ENCODE peak calls at places on chromosomes 4 and X, in seven cellular contexts. One of them, this sample, is unnamed.

GRCh38 chr4:106096454-106096853 is 201.2 kb downstream of the NPNT start:
- DNase-seq in activated CD4-positive, alpha-beta memory T cell treated with anti-CD3 and anti-CD28 coated beads for 36 hours: no peak
- DNase-seq in activated CD4-positive, alpha-beta T cell treated with anti-CD3 and anti-CD28 coated beads, Interleukin-2, amount 10 ng/mL, durations not matched to agents 7 days and 5 days: no peak
- DNase-seq in KBM-7: no peak
- DNase-seq in stimulated activated CD4-positive, alpha-beta T cell treated with anti-CD3 and anti-CD28 coated beads, Interleukin-2, amount 100 ng/mL, for 48 hours: no peak
- DNase-seq in C1 segment of cervical spinal cord: no peak
- DNase-seq in WERI-Rb-1: no peak
- DNase-seq in this sample: no peak

GRCh38 chr4:20192754-20193521 is 58.8 kb upstream of the SLIT2 start:
- DNase-seq in activated CD4-positive, alpha-beta memory T cell treated with anti-CD3 and anti-CD28 coated beads for 36 hours: no peak
- DNase-seq in activated CD4-positive, alpha-beta T cell treated with anti-CD3 and anti-CD28 coated beads, Interleukin-2, amount 10 ng/mL, durations not matched to agents 7 days and 5 days: no peak
- DNase-seq in KBM-7: no peak
- DNase-seq in stimulated activated CD4-positive, alpha-beta T cell treated with anti-CD3 and anti-CD28 coated beads, Interleukin-2, amount 100 ng/mL, for 48 hours: no peak
- DNase-seq in C1 segment of cervical spinal cord: no peak
- DNase-seq in WERI-Rb-1: no peak
- DNase-seq in this sample: no peak

GRCh38 chr4:80173387-80173786 is 23.9 kb upstream of the PRDM8 start:
- DNase-seq in activated CD4-positive, alpha-beta memory T cell treated with anti-CD3 and anti-CD28 coated beads for 36 hours: peak
- DNase-seq in activated CD4-positive, alpha-beta T cell treated with anti-CD3 and anti-CD28 coated beads, Interleukin-2, amount 10 ng/mL, durations not matched to agents 7 days and 5 days: peak
- DNase-seq in KBM-7: peak
- DNase-seq in stimulated activated CD4-positive, alpha-beta T cell treated with anti-CD3 and anti-CD28 coated beads, Interleukin-2, amount 100 ng/mL, for 48 hours: no peak
- DNase-seq in C1 segment of cervical spinal cord: no peak
- DNase-seq in WERI-Rb-1: no peak
- DNase-seq in this sample: no peak

GRCh38 chrX:43970528-43970927 is 2.7 kb downstream of the NDP start:
- DNase-seq in activated CD4-positive, alpha-beta memory T cell treated with anti-CD3 and anti-CD28 coated beads for 36 hours: no peak
- DNase-seq in activated CD4-positive, alpha-beta T cell treated with anti-CD3 and anti-CD28 coated beads, Interleukin-2, amount 10 ng/mL, durations not matched to agents 7 days and 5 days: no peak
- DNase-seq in KBM-7: no peak
- DNase-seq in stimulated activated CD4-positive, alpha-beta T cell treated with anti-CD3 and anti-CD28 coated beads, Interleukin-2, amount 100 ng/mL, for 48 hours: no peak
- DNase-seq in C1 segment of cervical spinal cord: no peak
- DNase-seq in WERI-Rb-1: no peak
- DNase-seq in this sample: no peak

GRCh38 chrX:53831662-53832635 is 145.4 kb upstream of the HUWE1 start:
- DNase-seq in activated CD4-positive, alpha-beta memory T cell treated with anti-CD3 and anti-CD28 coated beads for 36 hours: peak
- DNase-seq in activated CD4-positive, alpha-beta T cell treated with anti-CD3 and anti-CD28 coated beads, Interleukin-2, amount 10 ng/mL, durations not matched to agents 7 days and 5 days: peak
- DNase-seq in KBM-7: peak
- DNase-seq in stimulated activated CD4-positive, alpha-beta T cell treated with anti-CD3 and anti-CD28 coated beads, Interleukin-2, amount 100 ng/mL, for 48 hours: peak
- DNase-seq in C1 segment of cervical spinal cord: no peak
- DNase-seq in WERI-Rb-1: peak
- DNase-seq in this sample: peak

GRCh38 chr4:151690884-151691283 is 69.9 kb downstream of the GATB start:
- DNase-seq in activated CD4-positive, alpha-beta memory T cell treated with anti-CD3 and anti-CD28 coated beads for 36 hours: no peak
- DNase-seq in activated CD4-positive, alpha-beta T cell treated with anti-CD3 and anti-CD28 coated beads, Interleukin-2, amount 10 ng/mL, durations not matched to agents 7 days and 5 days: no peak
- DNase-seq in KBM-7: no peak
- DNase-seq in stimulated activated CD4-positive, alpha-beta T cell treated with anti-CD3 and anti-CD28 coated beads, Interleukin-2, amount 100 ng/mL, for 48 hours: no peak
- DNase-seq in C1 segment of cervical spinal cord: no peak
- DNase-seq in WERI-Rb-1: no peak
- DNase-seq in this sample: no peak

GRCh38 chr4:80610845-80611244 is 275.3 kb downstream of the CFAP299 start:
- DNase-seq in activated CD4-positive, alpha-beta memory T cell treated with anti-CD3 and anti-CD28 coated beads for 36 hours: no peak
- DNase-seq in activated CD4-positive, alpha-beta T cell treated with anti-CD3 and anti-CD28 coated beads, Interleukin-2, amount 10 ng/mL, durations not matched to agents 7 days and 5 days: no peak
- DNase-seq in KBM-7: no peak
- DNase-seq in stimulated activated CD4-positive, alpha-beta T cell treated with anti-CD3 and anti-CD28 coated beads, Interleukin-2, amount 100 ng/mL, for 48 hours: no peak
- DNase-seq in C1 segment of cervical spinal cord: no peak
- DNase-seq in WERI-Rb-1: no peak
- DNase-seq in this sample: peak

GRCh38 chr4:47239649-47240048 is 208.3 kb downstream of the GABRB1 start:
- DNase-seq in activated CD4-positive, alpha-beta memory T cell treated with anti-CD3 and anti-CD28 coated beads for 36 hours: no peak
- DNase-seq in activated CD4-positive, alpha-beta T cell treated with anti-CD3 and anti-CD28 coated beads, Interleukin-2, amount 10 ng/mL, durations not matched to agents 7 days and 5 days: no peak
- DNase-seq in KBM-7: no peak
- DNase-seq in stimulated activated CD4-positive, alpha-beta T cell treated with anti-CD3 and anti-CD28 coated beads, Interleukin-2, amount 100 ng/mL, for 48 hours: no peak
- DNase-seq in C1 segment of cervical spinal cord: no peak
- DNase-seq in WERI-Rb-1: no peak
- DNase-seq in this sample: no peak

GRCh38 chr4:47669946-47670345 is 167.9 kb downstream of the CORIN start:
- DNase-seq in activated CD4-positive, alpha-beta memory T cell treated with anti-CD3 and anti-CD28 coated beads for 36 hours: no peak
- DNase-seq in activated CD4-positive, alpha-beta T cell treated with anti-CD3 and anti-CD28 coated beads, Interleukin-2, amount 10 ng/mL, durations not matched to agents 7 days and 5 days: no peak
- DNase-seq in KBM-7: no peak
- DNase-seq in stimulated activated CD4-positive, alpha-beta T cell treated with anti-CD3 and anti-CD28 coated beads, Interleukin-2, amount 100 ng/mL, for 48 hours: no peak
- DNase-seq in C1 segment of cervical spinal cord: no peak
- DNase-seq in WERI-Rb-1: no peak
- DNase-seq in this sample: no peak

GRCh38 chr4:15088394-15089041 is 86.2 kb downstream of the CPEB2 start:
- DNase-seq in activated CD4-positive, alpha-beta memory T cell treated with anti-CD3 and anti-CD28 coated beads for 36 hours: no peak
- DNase-seq in activated CD4-positive, alpha-beta T cell treated with anti-CD3 and anti-CD28 coated beads, Interleukin-2, amount 10 ng/mL, durations not matched to agents 7 days and 5 days: no peak
- DNase-seq in KBM-7: no peak
- DNase-seq in stimulated activated CD4-positive, alpha-beta T cell treated with anti-CD3 and anti-CD28 coated beads, Interleukin-2, amount 100 ng/mL, for 48 hours: no peak
- DNase-seq in C1 segment of cervical spinal cord: no peak
- DNase-seq in WERI-Rb-1: no peak
- DNase-seq in this sample: no peak

GRCh38 chrX:120262781-120263719 is 12.4 kb downstream of the ZBTB33 start:
- DNase-seq in activated CD4-positive, alpha-beta memory T cell treated with anti-CD3 and anti-CD28 coated beads for 36 hours: no peak
- DNase-seq in activated CD4-positive, alpha-beta T cell treated with anti-CD3 and anti-CD28 coated beads, Interleukin-2, amount 10 ng/mL, durations not matched to agents 7 days and 5 days: no peak
- DNase-seq in KBM-7: peak
- DNase-seq in stimulated activated CD4-positive, alpha-beta T cell treated with anti-CD3 and anti-CD28 coated beads, Interleukin-2, amount 100 ng/mL, for 48 hours: no peak
- DNase-seq in C1 segment of cervical spinal cord: peak
- DNase-seq in WERI-Rb-1: no peak
- DNase-seq in this sample: peak

GRCh38 chr4:147899512-147899911 is 167.6 kb downstream of the ARHGAP10 start:
- DNase-seq in activated CD4-positive, alpha-beta memory T cell treated with anti-CD3 and anti-CD28 coated beads for 36 hours: no peak
- DNase-seq in activated CD4-positive, alpha-beta T cell treated with anti-CD3 and anti-CD28 coated beads, Interleukin-2, amount 10 ng/mL, durations not matched to agents 7 days and 5 days: no peak
- DNase-seq in KBM-7: no peak
- DNase-seq in stimulated activated CD4-positive, alpha-beta T cell treated with anti-CD3 and anti-CD28 coated beads, Interleukin-2, amount 100 ng/mL, for 48 hours: no peak
- DNase-seq in C1 segment of cervical spinal cord: no peak
- DNase-seq in WERI-Rb-1: no peak
- DNase-seq in this sample: no peak

GRCh38 chrX:98459669-98460068 is 1576.0 kb downstream of the RPA4 start:
- DNase-seq in activated CD4-positive, alpha-beta memory T cell treated with anti-CD3 and anti-CD28 coated beads for 36 hours: no peak
- DNase-seq in activated CD4-positive, alpha-beta T cell treated with anti-CD3 and anti-CD28 coated beads, Interleukin-2, amount 10 ng/mL, durations not matched to agents 7 days and 5 days: no peak
- DNase-seq in KBM-7: no peak
- DNase-seq in stimulated activated CD4-positive, alpha-beta T cell treated with anti-CD3 and anti-CD28 coated beads, Interleukin-2, amount 100 ng/mL, for 48 hours: no peak
- DNase-seq in C1 segment of cervical spinal cord: no peak
- DNase-seq in WERI-Rb-1: no peak
- DNase-seq in this sample: no peak

GRCh38 chr4:153013202-153013988 is 77.3 kb downstream of the FHDC1 start:
- DNase-seq in activated CD4-positive, alpha-beta memory T cell treated with anti-CD3 and anti-CD28 coated beads for 36 hours: no peak
- DNase-seq in activated CD4-positive, alpha-beta T cell treated with anti-CD3 and anti-CD28 coated beads, Interleukin-2, amount 10 ng/mL, durations not matched to agents 7 days and 5 days: no peak
- DNase-seq in KBM-7: no peak
- DNase-seq in stimulated activated CD4-positive, alpha-beta T cell treated with anti-CD3 and anti-CD28 coated beads, Interleukin-2, amount 100 ng/mL, for 48 hours: no peak
- DNase-seq in C1 segment of cervical spinal cord: no peak
- DNase-seq in WERI-Rb-1: no peak
- DNase-seq in this sample: no peak

GRCh38 chrX:129945131-129945530 is 37.3 kb upstream of the BCORL1 start:
- DNase-seq in activated CD4-positive, alpha-beta memory T cell treated with anti-CD3 and anti-CD28 coated beads for 36 hours: no peak
- DNase-seq in activated CD4-positive, alpha-beta T cell treated with anti-CD3 and anti-CD28 coated beads, Interleukin-2, amount 10 ng/mL, durations not matched to agents 7 days and 5 days: no peak
- DNase-seq in KBM-7: no peak
- DNase-seq in stimulated activated CD4-positive, alpha-beta T cell treated with anti-CD3 and anti-CD28 coated beads, Interleukin-2, amount 100 ng/mL, for 48 hours: no peak
- DNase-seq in C1 segment of cervical spinal cord: no peak
- DNase-seq in WERI-Rb-1: no peak
- DNase-seq in this sample: no peak

GRCh38 chr4:2755821-2756690 is at the start of gene TNIP2:
- DNase-seq in activated CD4-positive, alpha-beta memory T cell treated with anti-CD3 and anti-CD28 coated beads for 36 hours: peak
- DNase-seq in activated CD4-positive, alpha-beta T cell treated with anti-CD3 and anti-CD28 coated beads, Interleukin-2, amount 10 ng/mL, durations not matched to agents 7 days and 5 days: peak
- DNase-seq in KBM-7: peak
- DNase-seq in stimulated activated CD4-positive, alpha-beta T cell treated with anti-CD3 and anti-CD28 coated beads, Interleukin-2, amount 100 ng/mL, for 48 hours: peak
- DNase-seq in C1 segment of cervical spinal cord: peak
- DNase-seq in WERI-Rb-1: peak
- DNase-seq in this sample: peak

GRCh38 chrX:100695302-100695701 is 36.6 kb downstream of the SYTL4 start:
- DNase-seq in activated CD4-positive, alpha-beta memory T cell treated with anti-CD3 and anti-CD28 coated beads for 36 hours: peak
- DNase-seq in activated CD4-positive, alpha-beta T cell treated with anti-CD3 and anti-CD28 coated beads, Interleukin-2, amount 10 ng/mL, durations not matched to agents 7 days and 5 days: no peak
- DNase-seq in KBM-7: no peak
- DNase-seq in stimulated activated CD4-positive, alpha-beta T cell treated with anti-CD3 and anti-CD28 coated beads, Interleukin-2, amount 100 ng/mL, for 48 hours: no peak
- DNase-seq in C1 segment of cervical spinal cord: no peak
- DNase-seq in WERI-Rb-1: peak
- DNase-seq in this sample: no peak

GRCh38 chr4:80361329-80361900 is 25.9 kb downstream of the CFAP299 start:
- DNase-seq in activated CD4-positive, alpha-beta memory T cell treated with anti-CD3 and anti-CD28 coated beads for 36 hours: no peak
- DNase-seq in activated CD4-positive, alpha-beta T cell treated with anti-CD3 and anti-CD28 coated beads, Interleukin-2, amount 10 ng/mL, durations not matched to agents 7 days and 5 days: no peak
- DNase-seq in KBM-7: peak
- DNase-seq in stimulated activated CD4-positive, alpha-beta T cell treated with anti-CD3 and anti-CD28 coated beads, Interleukin-2, amount 100 ng/mL, for 48 hours: no peak
- DNase-seq in C1 segment of cervical spinal cord: no peak
- DNase-seq in WERI-Rb-1: no peak
- DNase-seq in this sample: peak

GRCh38 chr4:107712236-107712635 is 7.8 kb downstream of the PAPSS1 start:
- DNase-seq in activated CD4-positive, alpha-beta memory T cell treated with anti-CD3 and anti-CD28 coated beads for 36 hours: no peak
- DNase-seq in activated CD4-positive, alpha-beta T cell treated with anti-CD3 and anti-CD28 coated beads, Interleukin-2, amount 10 ng/mL, durations not matched to agents 7 days and 5 days: no peak
- DNase-seq in KBM-7: no peak
- DNase-seq in stimulated activated CD4-positive, alpha-beta T cell treated with anti-CD3 and anti-CD28 coated beads, Interleukin-2, amount 100 ng/mL, for 48 hours: no peak
- DNase-seq in C1 segment of cervical spinal cord: no peak
- DNase-seq in WERI-Rb-1: no peak
- DNase-seq in this sample: no peak

GRCh38 chrX:10564484-10564883 is 55.9 kb downstream of the MID1 start:
- DNase-seq in activated CD4-positive, alpha-beta memory T cell treated with anti-CD3 and anti-CD28 coated beads for 36 hours: no peak
- DNase-seq in activated CD4-positive, alpha-beta T cell treated with anti-CD3 and anti-CD28 coated beads, Interleukin-2, amount 10 ng/mL, durations not matched to agents 7 days and 5 days: no peak
- DNase-seq in KBM-7: no peak
- DNase-seq in stimulated activated CD4-positive, alpha-beta T cell treated with anti-CD3 and anti-CD28 coated beads, Interleukin-2, amount 100 ng/mL, for 48 hours: no peak
- DNase-seq in C1 segment of cervical spinal cord: no peak
- DNase-seq in WERI-Rb-1: no peak
- DNase-seq in this sample: no peak

GRCh38 chrX:2767631-2768455 is 16.0 kb downstream of the XG start:
- DNase-seq in activated CD4-positive, alpha-beta memory T cell treated with anti-CD3 and anti-CD28 coated beads for 36 hours: no peak
- DNase-seq in activated CD4-positive, alpha-beta T cell treated with anti-CD3 and anti-CD28 coated beads, Interleukin-2, amount 10 ng/mL, durations not matched to agents 7 days and 5 days: no peak
- DNase-seq in KBM-7: no peak
- DNase-seq in stimulated activated CD4-positive, alpha-beta T cell treated with anti-CD3 and anti-CD28 coated beads, Interleukin-2, amount 100 ng/mL, for 48 hours: no peak
- DNase-seq in C1 segment of cervical spinal cord: no peak
- DNase-seq in WERI-Rb-1: peak
- DNase-seq in this sample: no peak

GRCh38 chr4:6771229-6771671 is 11.3 kb upstream of the KIAA0232 start:
- DNase-seq in activated CD4-positive, alpha-beta memory T cell treated with anti-CD3 and anti-CD28 coated beads for 36 hours: no peak
- DNase-seq in activated CD4-positive, alpha-beta T cell treated with anti-CD3 and anti-CD28 coated beads, Interleukin-2, amount 10 ng/mL, durations not matched to agents 7 days and 5 days: no peak
- DNase-seq in KBM-7: no peak
- DNase-seq in stimulated activated CD4-positive, alpha-beta T cell treated with anti-CD3 and anti-CD28 coated beads, Interleukin-2, amount 100 ng/mL, for 48 hours: no peak
- DNase-seq in C1 segment of cervical spinal cord: no peak
- DNase-seq in WERI-Rb-1: no peak
- DNase-seq in this sample: no peak

GRCh38 chrX:73268463-73268862 is 53.8 kb upstream of the NAP1L2 start:
- DNase-seq in activated CD4-positive, alpha-beta memory T cell treated with anti-CD3 and anti-CD28 coated beads for 36 hours: no peak
- DNase-seq in activated CD4-positive, alpha-beta T cell treated with anti-CD3 and anti-CD28 coated beads, Interleukin-2, amount 10 ng/mL, durations not matched to agents 7 days and 5 days: no peak
- DNase-seq in KBM-7: no peak
- DNase-seq in stimulated activated CD4-positive, alpha-beta T cell treated with anti-CD3 and anti-CD28 coated beads, Interleukin-2, amount 100 ng/mL, for 48 hours: no peak
- DNase-seq in C1 segment of cervical spinal cord: no peak
- DNase-seq in WERI-Rb-1: no peak
- DNase-seq in this sample: no peak

GRCh38 chr4:56705870-56706400 is 24.8 kb upstream of the HOPX start:
- DNase-seq in activated CD4-positive, alpha-beta memory T cell treated with anti-CD3 and anti-CD28 coated beads for 36 hours: no peak
- DNase-seq in activated CD4-positive, alpha-beta T cell treated with anti-CD3 and anti-CD28 coated beads, Interleukin-2, amount 10 ng/mL, durations not matched to agents 7 days and 5 days: no peak
- DNase-seq in KBM-7: no peak
- DNase-seq in stimulated activated CD4-positive, alpha-beta T cell treated with anti-CD3 and anti-CD28 coated beads, Interleukin-2, amount 100 ng/mL, for 48 hours: no peak
- DNase-seq in C1 segment of cervical spinal cord: no peak
- DNase-seq in WERI-Rb-1: no peak
- DNase-seq in this sample: no peak

GRCh38 chr4:76753814-76754213 is 144.1 kb downstream of the SOWAHB start:
- DNase-seq in activated CD4-positive, alpha-beta memory T cell treated with anti-CD3 and anti-CD28 coated beads for 36 hours: no peak
- DNase-seq in activated CD4-positive, alpha-beta T cell treated with anti-CD3 and anti-CD28 coated beads, Interleukin-2, amount 10 ng/mL, durations not matched to agents 7 days and 5 days: no peak
- DNase-seq in KBM-7: no peak
- DNase-seq in stimulated activated CD4-positive, alpha-beta T cell treated with anti-CD3 and anti-CD28 coated beads, Interleukin-2, amount 100 ng/mL, for 48 hours: no peak
- DNase-seq in C1 segment of cervical spinal cord: no peak
- DNase-seq in WERI-Rb-1: no peak
- DNase-seq in this sample: no peak

This sample was measured in OCI-M1.